ENCODE peak calls at places on chromosomes 16 and 17, in eight cellular contexts. A is ascending aorta, C is breast epithelium, L is IMR-90, P is upper lobe of right lung, X is fibroblast of lung, F is Peyer's patch, I is thoracic aorta. Z is an unnamed sample.

GRCh38 chr16:57372372-57373116 is at the start of gene CX3CL1:
- DNase-seq in A (no peak), C (peak; percentile 94), L (peak; percentile 39), P (peak; percentile 70), X (peak; percentile 75), F (no peak), I (no peak), Z (peak; percentile 14)

GRCh38 chr16:77457046-77457445 is 22.2 kb upstream of the ADAMTS18 start:
- DNase-seq in A (no peak), C (no peak), L (no peak), P (no peak), X (peak; percentile 25), F (no peak), I (no peak), Z (no peak)

GRCh38 chr16:20903116-20903888 is 2.7 kb downstream of the LYRM1 start:
- DNase-seq in A (no peak), C (no peak), L (no peak), P (no peak), X (no peak), F (no peak), I (no peak), Z (no peak)

GRCh38 chr16:61721561-61721960 is 314.7 kb downstream of the CDH8 start:
- DNase-seq in A (no peak), C (no peak), L (no peak), P (no peak), X (no peak), F (no peak), I (no peak), Z (no peak)

GRCh38 chr16:77273815-77274214 is 74.6 kb downstream of the SYCE1L start:
- DNase-seq in A (no peak), C (no peak), L (no peak), P (no peak), X (peak; percentile 86), F (no peak), I (no peak), Z (no peak)

GRCh38 chr16:546909-547770 is 13.1 kb upstream of the PRR35 start:
- DNase-seq in A (no peak), C (peak; percentile 78), L (peak; percentile 16), P (peak; percentile 85), X (peak; percentile 22), F (peak; percentile 49), I (no peak), Z (peak; percentile 55)

GRCh38 chr17:78315355-78316114 is 44.3 kb downstream of the SOCS3 start:
- DNase-seq in A (peak; percentile 76), C (peak; percentile 39), L (peak; percentile 92), P (peak; percentile 89), X (peak; percentile 90), F (peak; percentile 35), I (peak; percentile 84), Z (peak; percentile 86)

GRCh38 chr17:39609416-39610025 is 1.8 kb upstream of the NEUROD2 start:
- DNase-seq in A (no peak), C (no peak), L (no peak), P (no peak), X (no peak), F (no peak), I (no peak), Z (no peak)

GRCh38 chr17:56545056-56545455 is 48.4 kb upstream of the NOG start:
- DNase-seq in A (no peak), C (no peak), L (no peak), P (no peak), X (no peak), F (no peak), I (no peak), Z (no peak)

GRCh38 chr16:75257886-75258806 is 6.7 kb upstream of the BCAR1 start:
- DNase-seq in A (no peak), C (no peak), L (no peak), P (no peak), X (no peak), F (no peak), I (no peak), Z (no peak)

GRCh38 chr17:65634533-65634932 is 73.1 kb upstream of the AXIN2 start:
- DNase-seq in A (no peak), C (no peak), L (no peak), P (no peak), X (no peak), F (no peak), I (no peak), Z (no peak)

DNA sequence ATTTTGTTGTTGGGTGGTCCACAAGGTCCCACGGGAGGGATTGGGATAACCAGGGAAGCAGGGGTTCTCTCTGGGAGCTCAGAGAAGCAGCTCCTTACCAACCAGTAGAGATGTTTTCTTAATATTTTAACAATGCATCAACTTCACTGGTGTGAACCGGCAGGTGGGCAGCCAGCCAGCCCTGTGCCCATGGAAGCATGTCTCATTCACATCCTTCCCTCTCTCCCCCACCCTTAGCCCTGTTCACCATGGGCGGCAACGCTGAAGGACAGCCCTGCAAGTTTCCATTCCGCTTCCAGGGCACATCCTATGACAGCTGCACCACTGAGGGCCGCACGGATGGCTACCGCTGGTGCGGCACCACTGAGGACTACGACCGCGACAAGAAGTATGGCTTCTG is 9.3 kb downstream of the MMP2 start:
- DNase-seq in A (no peak), C (no peak), L (no peak), P (no peak), X (no peak), F (no peak), I (no peak), Z (no peak)
- H3K4me3 ChIP-seq in A (no peak overlapping the region), C (no peak overlapping the region), L (no peak overlapping the region), P (no peak overlapping the region), X (no peak overlapping the region), F (no peak overlapping the region), I (no peak overlapping the region), Z (no peak overlapping the region)

GRCh38 chr17:80945736-80946135 is 45.9 kb upstream of the CHMP6 start:
- DNase-seq in A (no peak), C (no peak), L (no peak), P (peak; percentile 41), X (no peak), F (no peak), I (no peak), Z (no peak)
- H3K4me1 ChIP-seq in A (peaks cover 4% of the 10 kb centered on the region), C (no peaks in the 10 kb centered on the region), L (peaks cover 11% of the 10 kb centered on the region), P (peaks cover 16% of the 10 kb centered on the region), X (peaks cover 8% of the 10 kb centered on the region), F (peaks cover 7% of the 10 kb centered on the region), I (peaks cover 40% of the 10 kb centered on the region), Z (no peaks in the 10 kb centered on the region)

GRCh38 chr16:88060524-88061219 is 109.4 kb downstream of the BANP start:
- DNase-seq in A (no peak), C (no peak), L (no peak), P (no peak), X (no peak), F (no peak), I (no peak), Z (no peak)
- TF ChIP-seq CTCF in A (no peak), C (no peak), L (no peak), P (no peak), X (no peak), F (no peak), I (no peak), Z (no peak)

GRCh38 chr16:11296351-11296705 is 15.2 kb upstream of the PRM1 start:
- DNase-seq in A (no peak), C (no peak), L (no peak), P (no peak), X (no peak), F (no peak), I (no peak), Z (no peak)

GRCh38 chr16:11299865-11300559 is 18.9 kb upstream of the PRM1 start:
- DNase-seq in A (no peak), C (no peak), L (no peak), P (no peak), X (no peak), F (peak; percentile 53), I (no peak), Z (no peak)

GRCh38 chr16:11296706-11297491 is 15.8 kb upstream of the PRM1 start:
- DNase-seq in A (no peak), C (no peak), L (no peak), P (no peak), X (peak; percentile 56), F (peak; percentile 56), I (no peak), Z (no peak)

GRCh38 chr16:11297492-11298142 is 16.5 kb upstream of the PRM1 start:
- DNase-seq in A (peak; percentile 56), C (peak; percentile 66), L (peak; percentile 70), P (peak; percentile 91), X (peak; percentile 81), F (peak; percentile 92), I (peak; percentile 8), Z (peak; percentile 16)

DNA sequence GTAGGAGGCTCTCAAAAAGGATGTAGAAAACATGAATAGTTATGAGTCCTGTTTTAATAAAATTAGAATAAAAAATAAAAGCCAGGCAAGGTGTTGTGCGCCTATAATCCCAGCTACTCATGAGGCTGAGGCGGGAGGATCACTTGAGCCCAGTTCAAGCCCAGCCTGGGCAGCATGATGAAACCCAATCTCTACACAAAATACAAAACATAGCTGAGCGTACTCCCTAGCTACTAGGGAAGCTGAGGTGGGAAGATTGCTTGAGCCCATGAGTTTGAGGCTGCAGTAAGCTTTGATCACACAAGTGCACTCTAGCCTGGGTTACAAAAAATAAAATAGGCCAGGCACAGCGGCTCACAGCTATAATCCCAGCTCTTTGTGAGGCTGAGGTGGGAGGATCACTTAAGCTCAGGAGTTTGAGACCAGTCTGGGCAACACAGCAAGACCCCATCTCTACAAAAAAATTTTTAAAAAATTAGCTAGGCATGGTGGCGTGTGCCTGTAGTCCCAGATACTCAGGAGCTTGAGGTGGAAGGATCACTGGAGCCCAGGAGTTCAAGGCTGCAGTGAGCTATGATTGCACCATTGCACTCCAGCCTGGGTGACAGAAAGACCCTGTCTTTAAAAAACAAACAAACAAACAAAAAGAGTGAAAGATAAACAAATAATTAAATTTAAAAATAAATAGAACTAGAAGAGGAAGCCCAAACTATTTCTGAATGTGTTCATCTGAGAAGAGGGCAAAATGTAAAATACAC is 17.2 kb upstream of the PRM1 start:
- DNase-seq in A (no peak), C (no peak), L (no peak), P (no peak), X (no peak), F (no peak), I (no peak), Z (no peak)
- H3K4me3 ChIP-seq in A (peak overlapping the region; percentile 42), C (no peak overlapping the region), L (no peak overlapping the region), P (no peak overlapping the region), X (no peak overlapping the region), F (no peak overlapping the region), I (peak overlapping the region; percentile 61), Z (no peak overlapping the region)

GRCh38 chr17:77143306-77143705 is 2.5 kb downstream of the SEC14L1 start:
- DNase-seq in A (no peak), C (no peak), L (no peak), P (no peak), X (no peak), F (no peak), I (no peak), Z (no peak)

GRCh38 chr17:77142689-77143088 is 1.9 kb downstream of the SEC14L1 start:
- DNase-seq in A (no peak), C (no peak), L (no peak), P (no peak), X (no peak), F (no peak), I (no peak), Z (no peak)

GRCh38 chr17:77145209-77145608 is 4.4 kb downstream of the SEC14L1 start:
- DNase-seq in A (no peak), C (no peak), L (no peak), P (no peak), X (no peak), F (no peak), I (no peak), Z (no peak)

GRCh38 chr17:77145635-77146632 is 5.2 kb downstream of the SEC14L1 start:
- DNase-seq in A (no peak), C (peak; percentile 67), L (peak; percentile 76), P (peak; percentile 79), X (peak; percentile 86), F (peak; percentile 49), I (no peak), Z (peak; percentile 68)

GRCh38 chr17:77144227-77144626 is 3.5 kb downstream of the SEC14L1 start:
- DNase-seq in A (no peak), C (no peak), L (no peak), P (no peak), X (no peak), F (no peak), I (no peak), Z (no peak)
- H3K4me1 ChIP-seq in A (no peaks in the 10 kb centered on the region), C (no peaks in the 10 kb centered on the region), L (peaks cover 20% of the 10 kb centered on the region), P (peaks cover 66% of the 10 kb centered on the region), X (peaks cover 10% of the 10 kb centered on the region), F (peaks cover 8% of the 10 kb centered on the region), I (peaks cover 55% of the 10 kb centered on the region), Z (peaks cover 33% of the 10 kb centered on the region)

Z was measured in tibial nerve.